ENCODE peak calls at places on chromosomes 1 and 21, in ten cellular contexts. T is stimulated activated naive CD4-positive, alpha-beta T cell; Y is GM23338; F is CD8-positive, alpha-beta T cell; C is uterus; N is AG10803; E is NCI-H748 treated with DMSO at 0.1 percent for 48 hours; O is glutamatergic neuron; Q is cardiac muscle cell; I is OCI-M1. K is an unnamed sample.

GRCh38 chr1:15571266-15571665 is 13.6 kb downstream of the AGMAT start:
- DNase-seq in T (no peak), Y (no peak), F (no peak), C (no peak), N (no peak), E (no peak), O (no peak), Q (no peak), I (no peak), K (no peak)

GRCh38 chr1:54107131-54107530 is 45.7 kb downstream of the CDCP2 start:
- DNase-seq in T (no peak), Y (peak; percentile 50), F (no peak), C (no peak), N (peak; percentile 49), E (no peak), O (peak; percentile 42), Q (no peak), I (no peak), K (no peak)

GRCh38 chr1:179447489-179447888 is 81.7 kb downstream of the AXDND1 start:
- DNase-seq in T (no peak), Y (peak; percentile 78), F (no peak), C (no peak), N (peak; percentile 9), E (no peak), O (no peak), Q (peak; percentile 1), I (peak; percentile 52), K (no peak)

GRCh38 chr1:26790551-26790953 is 2.8 kb downstream of the PIGV start:
- DNase-seq in T (no peak), Y (no peak), F (no peak), C (no peak), N (peak; percentile 22), E (no peak), O (no peak), Q (no peak), I (no peak), K (no peak)

GRCh38 chr1:53116307-53116810 is 26.1 kb downstream of the SLC1A7 start:
- DNase-seq in T (no peak), Y (no peak), F (no peak), C (no peak), N (no peak), E (no peak), O (no peak), Q (no peak), I (no peak), K (no peak)

GRCh38 chr1:156436319-156437043 is 64.1 kb downstream of the MEF2D start:
- DNase-seq in T (no peak), Y (peak; percentile 73), F (no peak), C (no peak), N (no peak), E (no peak), O (peak; percentile 51), Q (peak; percentile 58), I (no peak), K (no peak)

GRCh38 chr1:215489771-215490566 is 77.1 kb upstream of the KCTD3 start:
- DNase-seq in T (no peak), Y (no peak), F (no peak), C (no peak), N (no peak), E (no peak), O (no peak), Q (no peak), I (no peak), K (no peak)

GRCh38 chr1:30791853-30792252 is 34.3 kb upstream of the LAPTM5 start:
- DNase-seq in T (no peak), Y (no peak), F (no peak), C (no peak), N (no peak), E (no peak), O (no peak), Q (no peak), I (no peak), K (no peak)

GRCh38 chr1:46221749-46222148 is 18.6 kb downstream of the LURAP1 start:
- DNase-seq in T (no peak), Y (peak; percentile 75), F (no peak), C (no peak), N (no peak), E (no peak), O (peak; percentile 24), Q (peak; percentile 25), I (no peak), K (no peak)

GRCh38 chr1:48523541-48523940 is 51.5 kb upstream of the SPATA6 start:
- DNase-seq in T (no peak), Y (no peak), F (no peak), C (no peak), N (no peak), E (no peak), O (no peak), Q (no peak), I (no peak), K (no peak)

GRCh38 chr1:26237230-26237966 is 3.4 kb downstream of the CEP85 start:
- DNase-seq in T (no peak), Y (no peak), F (no peak), C (no peak), N (peak; percentile 5), E (no peak), O (no peak), Q (no peak), I (peak; percentile 74), K (no peak)

GRCh38 chr1:227885648-227886502 is 61.9 kb downstream of the WNT9A start:
- DNase-seq in T (no peak), Y (no peak), F (no peak), C (peak; percentile 87), N (peak; percentile 35), E (no peak), O (peak; percentile 15), Q (no peak), I (peak; percentile 6), K (no peak)

GRCh38 chr1:110464340-110464739 is 13.4 kb downstream of the PROK1 start:
- DNase-seq in T (no peak), Y (no peak), F (no peak), C (no peak), N (peak; percentile 52), E (no peak), O (no peak), Q (no peak), I (no peak), K (no peak)

GRCh38 chr1:240496941-240497340 is 115.0 kb downstream of the GREM2 start:
- DNase-seq in T (no peak), Y (no peak), F (no peak), C (no peak), N (no peak), E (no peak), O (no peak), Q (no peak), I (no peak), K (no peak)

GRCh38 chr1:201253906-201254624 is 29.2 kb upstream of the PKP1 start:
- DNase-seq in T (no peak), Y (no peak), F (no peak), C (no peak), N (no peak), E (no peak), O (no peak), Q (no peak), I (no peak), K (no peak)

GRCh38 chr1:89699451-89699986 is 66.6 kb downstream of the LRRC8C start:
- DNase-seq in T (no peak), Y (no peak), F (no peak), C (no peak), N (no peak), E (no peak), O (no peak), Q (no peak), I (no peak), K (no peak)

GRCh38 chr1:12617901-12618660 is at the start of gene DHRS3:
- DNase-seq in T (peak; percentile 77), Y (peak; percentile 91), F (peak; percentile 44), C (peak; percentile 68), N (peak; percentile 86), E (peak; percentile 19), O (peak; percentile 54), Q (peak; percentile 78), I (peak; percentile 85), K (no peak)

GRCh38 chr1:34479731-34480130 is 275.1 kb upstream of the GJB5 start:
- DNase-seq in T (no peak), Y (peak; percentile 64), F (no peak), C (no peak), N (no peak), E (peak; percentile 36), O (no peak), Q (no peak), I (no peak), K (no peak)

GRCh38 chr1:107963601-107964396 is 1.2 kb downstream of the VAV3 start:
- DNase-seq in T (peak; percentile 67), Y (peak; percentile 64), F (peak; percentile 8), C (no peak), N (peak; percentile 18), E (no peak), O (peak; percentile 35), Q (peak; percentile 22), I (peak; percentile 54), K (no peak)

GRCh38 chr1:204617256-204618147 is 68.0 kb downstream of the LRRN2 start:
- DNase-seq in T (no peak), Y (no peak), F (no peak), C (no peak), N (no peak), E (no peak), O (no peak), Q (no peak), I (no peak), K (no peak)

GRCh38 chr21:46604975-46605758 is at the start of gene S100B:
- DNase-seq in T (peak; percentile 18), Y (peak; percentile 33), F (no peak), C (no peak), N (no peak), E (no peak), O (peak; percentile 43), Q (peak; percentile 14), I (no peak), K (no peak)

GRCh38 chr1:186057086-186057485 is 318.0 kb downstream of the TPR start:
- DNase-seq in T (no peak), Y (no peak), F (no peak), C (no peak), N (no peak), E (no peak), O (no peak), Q (no peak), I (no peak), K (no peak)

GRCh38 chr21:14492890-14493289 is 53.2 kb downstream of the SAMSN1 start:
- DNase-seq in T (no peak), Y (no peak), F (no peak), C (no peak), N (no peak), E (no peak), O (no peak), Q (peak; percentile 5), I (no peak), K (no peak)

K was measured in NCI-H187 treated with DMSO at 0.1 percent for 48 hours.